ENCODE peak calls at places on chromosomes 12 and 14, in five cellular contexts. K is colonic mucosa, X is neural progenitor cell, B is Karpas-422, N is brain microvascular endothelial cell. M is an unnamed sample.
A peak's percentile ranks its signal among the peaks of the same experiment; 100 is the strongest.

GRCh38 chr14:91870001-91870400 is 2.7 kb upstream of the TC2N start:
- DNase-seq in B (no peak), K (no peak), X (no peak), N (no peak), M (peak; percentile 80)

GRCh38 chr14:64971890-64972785 is at the start of gene RAB15:
- DNase-seq in B (peak; percentile 60), N (no peak), K (peak; percentile 45), X (peak; percentile 72), M (peak; percentile 56)

GRCh38 chr14:76719664-76720063 is 41.6 kb upstream of the VASH1 start:
- DNase-seq in K (no peak), X (no peak), N (no peak), B (no peak), M (no peak)

GRCh38 chr14:66495214-66496098 is 9.3 kb downstream of the CCDC196 start:
- DNase-seq in B (peak; percentile 78), K (peak; percentile 60), N (peak; percentile 68), X (peak; percentile 62), M (peak; percentile 39)

GRCh38 chr14:70498191-70498590 is 36.6 kb downstream of the ADAM20 start:
- DNase-seq in B (no peak), N (no peak), X (no peak), K (no peak), M (no peak)

GRCh38 chr14:61233436-61233956 is 47.6 kb downstream of the TMEM30B start:
- DNase-seq in B (no peak), X (no peak), N (no peak), K (no peak), M (no peak)

GRCh38 chr14:26104686-26105085 is 493.1 kb downstream of the NOVA1 start:
- DNase-seq in B (no peak), N (no peak), X (no peak), K (no peak), M (no peak)

GRCh38 chr12:14443531-14443930 is 78.0 kb downstream of the ATF7IP start:
- DNase-seq in X (no peak), B (no peak), N (no peak), K (no peak), M (no peak)

GRCh38 chr12:104357431-104357952 is 54.0 kb downstream of the EID3 start:
- DNase-seq in B (no peak), X (no peak), K (no peak), N (no peak), M (no peak)

GRCh38 chr14:101824339-101824727 is 62.8 kb downstream of the PPP2R5C start:
- DNase-seq in N (no peak), B (peak; percentile 78), X (no peak), K (no peak), M (no peak)

GRCh38 chr12:29102739-29103138 is 46.3 kb upstream of the FAR2 start:
- DNase-seq in X (no peak), K (no peak), N (no peak), B (no peak), M (no peak)

GRCh38 chr12:29104495-29104894 is 44.6 kb upstream of the FAR2 start:
- DNase-seq in N (no peak), X (no peak), K (no peak), B (no peak), M (peak; percentile 25)

GRCh38 chr12:29103539-29103974 is 45.5 kb upstream of the FAR2 start:
- DNase-seq in N (no peak), K (no peak), X (no peak), B (no peak), M (peak; percentile 75)
- H3K4me3 ChIP-seq in N (no peak overlapping the region), K (no peak overlapping the region), X (no peak overlapping the region), B (peak overlapping the region; percentile 20), M (peak overlapping the region; percentile 33)

GRCh38 chr12:57141249-57141648 is 6.2 kb downstream of the LRP1-AS start:
- DNase-seq in X (no peak), N (no peak), K (no peak), B (no peak), M (no peak)

GRCh38 chr12:57142727-57143126 is 4.7 kb downstream of the LRP1-AS start:
- DNase-seq in N (no peak), K (no peak), X (no peak), B (no peak), M (no peak)

GRCh38 chr12:57142121-57142520 is 5.3 kb downstream of the LRP1-AS start:
- DNase-seq in K (no peak), B (no peak), X (no peak), N (no peak), M (no peak)

GRCh38 chr12:57145460-57146059 is 1.9 kb downstream of the LRP1-AS start:
- DNase-seq in K (no peak), X (no peak), B (no peak), N (no peak), M (no peak)

DNA sequence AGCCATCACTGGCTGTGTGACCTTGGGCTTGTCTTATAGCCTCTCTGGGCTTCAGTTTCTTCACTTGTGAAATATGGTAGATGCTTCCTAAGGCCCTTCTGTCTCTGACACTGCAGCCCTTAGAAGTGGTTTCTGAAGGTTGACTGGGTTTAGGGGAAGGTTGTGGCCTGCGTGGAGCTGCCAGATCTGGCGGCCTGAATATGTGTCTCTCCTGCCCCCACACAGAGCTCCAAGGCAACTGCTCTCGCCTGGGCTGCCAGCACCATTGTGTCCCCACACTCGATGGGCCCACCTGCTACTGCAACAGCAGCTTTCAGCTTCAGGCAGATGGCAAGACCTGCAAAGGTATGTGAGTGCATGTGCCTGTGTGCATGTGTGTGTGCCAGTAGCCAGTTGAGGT is 4.0 kb downstream of the LRP1-AS start:
- DNase-seq in K (no peak), X (no peak), B (no peak), N (no peak), M (no peak)
- H3K27ac ChIP-seq in K (no peak overlapping the region), X (no peak overlapping the region), B (no peak overlapping the region), N (no peak overlapping the region), M (no peak overlapping the region)

GRCh38 chr12:56257071-56257470 is 1.1 kb downstream of the ANKRD52 start:
- DNase-seq in B (no peak), K (no peak), X (no peak), N (no peak), M (no peak)

GRCh38 chr12:56258068-56258819 is at the start of gene ANKRD52:
- DNase-seq in N (peak; percentile 43), X (peak; percentile 94), K (peak; percentile 74), B (peak; percentile 93), M (peak; percentile 76)

GRCh38 chr12:56257491-56258067 is 605 bp downstream of the ANKRD52 start:
- DNase-seq in B (no peak), N (no peak), K (peak; percentile 63), X (peak; percentile 78), M (no peak)

GRCh38 chr12:56256326-56256960 is 1.7 kb downstream of the ANKRD52 start:
- DNase-seq in K (no peak), N (no peak), X (peak; percentile 27), B (no peak), M (no peak)

DNA sequence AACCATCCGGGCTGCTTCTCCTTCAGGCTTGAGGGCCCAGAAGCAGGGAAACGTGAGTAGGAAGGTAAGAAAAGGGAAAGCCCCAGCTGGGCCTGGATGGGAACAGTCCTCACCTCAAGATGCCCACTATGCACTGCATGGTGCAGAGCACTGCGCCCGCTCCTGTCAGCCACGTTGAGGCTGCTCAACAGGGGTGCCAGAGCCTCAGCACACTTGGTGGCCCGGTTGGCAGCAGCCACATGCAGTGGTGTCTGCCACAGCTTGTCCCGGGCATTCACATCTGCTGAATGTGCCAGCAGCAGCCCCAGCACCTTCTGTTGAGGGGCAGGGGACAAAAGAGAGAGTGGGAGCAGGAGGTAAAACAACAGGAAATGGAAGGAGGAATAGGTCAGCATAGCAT is 2.5 kb downstream of the ANKRD52 start:
- DNase-seq in K (no peak), X (no peak), B (no peak), N (no peak), M (no peak)
- H3K4me3 ChIP-seq in K (no peak overlapping the region), X (no peak overlapping the region), B (no peak overlapping the region), N (no peak overlapping the region), M (no peak overlapping the region)

GRCh38 chr14:32256606-32257005 is 53.5 kb upstream of the RNU6-8 start:
- DNase-seq in K (no peak), B (no peak), X (no peak), N (no peak), M (no peak)
- H3K27ac ChIP-seq in K (no peak overlapping the region), B (no peak overlapping the region), X (no peak overlapping the region), N (no peak overlapping the region), M (no peak overlapping the region)

DNA sequence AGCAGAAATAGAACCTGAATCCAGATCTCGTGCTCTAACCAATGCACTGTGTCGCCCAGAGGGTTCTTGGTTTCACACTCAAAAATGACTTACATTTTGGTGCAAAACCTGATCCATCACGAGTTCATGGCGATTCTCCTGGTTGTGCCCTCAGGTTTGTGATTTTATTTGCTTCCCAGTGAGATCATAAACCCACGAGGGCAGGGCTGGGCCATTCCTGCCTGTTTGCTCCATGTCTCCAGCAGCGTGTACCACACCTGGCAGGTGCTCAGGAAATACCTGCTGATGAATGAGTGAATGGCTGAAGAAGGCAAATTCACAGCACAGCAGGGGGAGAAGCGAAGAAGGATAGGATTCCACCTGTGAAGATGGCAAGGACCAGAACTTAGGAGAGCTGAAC is 9.4 kb downstream of the ACACB start:
- DNase-seq in X (no peak), K (peak; percentile 50), B (no peak), N (no peak), M (no peak)
- H3K4me3 ChIP-seq in X (no peak overlapping the region), K (no peak overlapping the region), B (no peak overlapping the region), N (no peak overlapping the region), M (no peak overlapping the region)

DNA sequence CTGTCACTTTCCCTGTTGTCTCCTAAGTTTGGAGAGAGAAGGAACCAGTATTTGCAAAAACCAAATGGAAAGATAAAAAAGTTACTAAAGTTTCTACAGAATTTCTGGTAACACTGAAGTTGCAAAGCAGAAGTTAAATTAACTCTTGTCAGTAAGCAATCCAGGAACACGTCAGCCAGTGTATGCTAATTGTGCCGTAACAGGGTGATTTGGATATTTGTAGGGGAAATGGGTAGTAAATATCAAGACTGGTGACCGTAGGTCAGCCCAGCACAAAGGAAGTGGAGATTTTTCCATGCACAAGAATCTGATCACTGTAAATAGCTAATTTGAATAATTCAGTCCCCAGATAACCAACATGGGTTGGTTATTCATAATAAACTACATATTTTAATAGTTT is 2.3 kb downstream of the CDKN1B start:
- DNase-seq in X (no peak), N (no peak), K (no peak), B (peak; percentile 70), M (no peak)
- H3K27ac ChIP-seq in X (no peak overlapping the region), N (peak overlapping the region; percentile 90), K (peak overlapping the region; percentile 99), B (peak overlapping the region; percentile 72), M (peak overlapping the region; percentile 95)

GRCh38 chr12:130714591-130715149 is 1.4 kb downstream of the RIMBP2 start:
- DNase-seq in K (no peak), X (peak; percentile 36), B (no peak), N (no peak), M (no peak)
- H3K4me3 ChIP-seq in K (peak overlapping the region; percentile 19), X (peak overlapping the region; percentile 71), B (no peak overlapping the region), N (no peak overlapping the region), M (no peak overlapping the region)

GRCh38 chr12:106304797-106305196 is 2.3 kb downstream of the TCP11L2 start:
- DNase-seq in B (no peak), X (no peak), K (no peak), N (no peak), M (no peak)

GRCh38 chr12:106305376-106305775 is 2.8 kb downstream of the TCP11L2 start:
- DNase-seq in N (no peak), B (no peak), K (no peak), X (peak; percentile 11), M (no peak)

GRCh38 chr12:106309671-106310313 is 7.3 kb downstream of the TCP11L2 start:
- DNase-seq in X (no peak), K (no peak), B (no peak), N (peak; percentile 47), M (no peak)

GRCh38 chr12:106308611-106309010 is 6.1 kb downstream of the TCP11L2 start:
- DNase-seq in X (no peak), B (no peak), N (no peak), K (no peak), M (no peak)

GRCh38 chr12:106307176-106307575 is 4.6 kb downstream of the TCP11L2 start:
- DNase-seq in X (no peak), B (no peak), K (no peak), N (no peak), M (no peak)
- H3K27ac ChIP-seq in X (no peak overlapping the region), B (peak overlapping the region; percentile 77), K (no peak overlapping the region), N (no peak overlapping the region), M (no peak overlapping the region)